ENCODE peak calls at places on chromosome 17, in four cellular contexts. C, E, I and S are unnamed samples.
A peak's percentile ranks its signal among the peaks of the same experiment; 100 is the strongest.

GRCh38 chr17:54180919-54181318 is 358.2 kb downstream of the KIF2B start:
- DNase-seq in C (no peak), E (no peak), I (no peak), S (no peak)

GRCh38 chr17:69557339-69557738 is 142.8 kb downstream of the MAP2K6 start:
- DNase-seq in C (no peak), E (no peak), I (no peak), S (no peak)

GRCh38 chr17:66717680-66718079 is 117.2 kb upstream of the CACNG5 start:
- DNase-seq in C (no peak), E (peak; percentile 75), I (no peak), S (no peak)

GRCh38 chr17:19365833-19366636 is 3.5 kb upstream of the B9D1 start:
- DNase-seq in C (no peak), E (no peak), I (no peak), S (no peak)

GRCh38 chr17:11598274-11599221 is at the start of gene DNAH9:
- DNase-seq in C (no peak), E (peak; percentile 17), I (peak; percentile 78), S (peak; percentile 99)

GRCh38 chr17:7523033-7523432 is 25.8 kb upstream of the TNFSF12 start:
- DNase-seq in C (no peak), E (no peak), I (no peak), S (peak; percentile 14)

GRCh38 chr17:63991611-63992010 is 6.5 kb upstream of the PRR29 start:
- DNase-seq in C (no peak), E (no peak), I (no peak), S (no peak)

GRCh38 chr17:28193241-28193640 is 125.8 kb upstream of the TMEM97 start:
- DNase-seq in C (no peak), E (no peak), I (no peak), S (peak; percentile 34)

GRCh38 chr17:77694391-77695363 is 263.8 kb upstream of the TNRC6C start:
- DNase-seq in C (no peak), E (no peak), I (no peak), S (no peak)

GRCh38 chr17:79154446-79154845 is 79.8 kb downstream of the ENGASE start:
- DNase-seq in C (no peak), E (no peak), I (no peak), S (peak; percentile 88)

GRCh38 chr17:62963296-62963695 is 2.7 kb upstream of the TANC2 start:
- DNase-seq in C (no peak), E (peak; percentile 67), I (no peak), S (no peak)

GRCh38 chr17:30422171-30422570 is 43.4 kb downstream of the CPD start:
- DNase-seq in C (no peak), E (no peak), I (no peak), S (no peak)

GRCh38 chr17:70040336-70040735 is 34.7 kb upstream of the KCNJ16 start:
- DNase-seq in C (no peak), E (peak; percentile 71), I (no peak), S (no peak)

GRCh38 chr17:39949028-39949427 is 13.8 kb upstream of the GSDMA start:
- DNase-seq in C (no peak), E (no peak), I (no peak), S (no peak)

GRCh38 chr17:61009619-61010018 is 332.0 kb downstream of the BCAS3 start:
- DNase-seq in C (no peak), E (no peak), I (no peak), S (peak; percentile 40)

GRCh38 chr17:61218438-61218837 is 181.2 kb upstream of the TBX2 start:
- DNase-seq in C (peak; percentile 30), E (peak; percentile 13), I (no peak), S (no peak)

GRCh38 chr17:2398655-2399571 is 1.9 kb downstream of the MNT start:
- DNase-seq in C (no peak), E (peak; percentile 74), I (no peak), S (peak; percentile 64)

GRCh38 chr17:61716225-61716829 is 125.3 kb upstream of the NACA2 start:
- DNase-seq in C (no peak), E (no peak), I (no peak), S (no peak)

GRCh38 chr17:63029520-63029919 is 63.5 kb downstream of the TANC2 start:
- DNase-seq in C (peak; percentile 21), E (peak; percentile 34), I (no peak), S (no peak)

GRCh38 chr17:77690271-77691161 is 268.0 kb upstream of the TNRC6C start:
- DNase-seq in C (no peak), E (no peak), I (no peak), S (no peak)

GRCh38 chr17:43456029-43456428 is 27.7 kb upstream of the DHX8 start:
- DNase-seq in C (no peak), E (no peak), I (no peak), S (no peak)
- H3K27ac ChIP-seq in C (no peak overlapping the region), E (no peak overlapping the region), I (no peak overlapping the region), S (no peak overlapping the region)

DNA sequence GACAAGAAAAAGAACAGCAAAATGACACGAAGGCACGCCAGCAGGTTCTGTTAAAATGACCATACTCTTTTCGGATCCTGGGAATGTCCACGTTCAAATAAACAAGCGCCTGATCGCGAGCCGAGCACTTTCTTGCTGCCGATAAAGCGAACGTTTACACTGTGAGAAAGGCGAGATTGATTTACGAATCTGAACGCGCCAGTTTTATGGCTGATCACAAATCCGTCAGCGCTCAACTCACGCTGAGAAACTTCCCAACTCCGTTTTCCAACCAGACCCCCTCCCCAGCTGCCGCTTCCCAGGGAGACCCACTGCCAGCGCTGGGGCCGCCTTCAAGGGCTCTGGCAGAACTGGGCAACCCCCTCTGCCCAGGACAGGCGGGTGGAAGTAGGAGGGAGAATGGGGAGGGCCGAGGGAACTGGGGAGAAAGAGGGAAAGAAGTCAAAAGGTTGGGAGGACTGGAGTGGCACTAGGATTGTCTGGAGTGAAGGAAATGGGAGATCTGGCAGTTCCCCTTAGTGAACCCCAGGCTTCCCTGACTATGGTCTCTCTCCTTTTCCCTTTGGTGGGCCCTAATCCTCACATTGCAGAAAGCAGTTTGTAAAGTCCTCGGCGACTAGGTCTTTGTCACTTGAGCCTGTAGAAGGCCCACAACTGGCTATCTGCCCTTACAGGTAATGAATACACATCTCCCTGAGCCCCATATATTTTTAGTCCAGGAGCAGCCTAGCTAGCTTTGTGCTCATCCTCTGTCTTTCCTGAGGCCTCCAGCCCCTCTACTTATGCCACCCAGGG is 6.9 kb downstream of the HOXB4 start:
- DNase-seq in C (no peak), E (peak; percentile 57), I (no peak), S (no peak)
- H3K27me3 ChIP-seq in C (no peaks in the 10 kb centered on the region), E (no peaks in the 10 kb centered on the region), I (peaks cover 99% of the 10 kb centered on the region), S (peaks cover 48% of the 10 kb centered on the region)

GRCh38 chr17:81711814-81712467 is at the start of gene SLC25A10:
- DNase-seq in C (no peak), E (peak; percentile 82), I (peak; percentile 47), S (peak; percentile 90)
- TF ChIP-seq CTCF in C (no peak), E (no peak), I (no peak), S (no peak)

GRCh38 chr17:75353176-75353575 is 52.3 kb downstream of the GRB2 start:
- DNase-seq in C (no peak), E (no peak), I (no peak), S (no peak)

GRCh38 chr17:75350706-75351105 is 54.8 kb downstream of the GRB2 start:
- DNase-seq in C (no peak), E (no peak), I (no peak), S (no peak)

GRCh38 chr17:75349589-75349988 is 55.9 kb downstream of the GRB2 start:
- DNase-seq in C (no peak), E (no peak), I (no peak), S (no peak)

GRCh38 chr17:75350029-75350428 is 55.4 kb downstream of the GRB2 start:
- DNase-seq in C (no peak), E (no peak), I (no peak), S (no peak)

DNA sequence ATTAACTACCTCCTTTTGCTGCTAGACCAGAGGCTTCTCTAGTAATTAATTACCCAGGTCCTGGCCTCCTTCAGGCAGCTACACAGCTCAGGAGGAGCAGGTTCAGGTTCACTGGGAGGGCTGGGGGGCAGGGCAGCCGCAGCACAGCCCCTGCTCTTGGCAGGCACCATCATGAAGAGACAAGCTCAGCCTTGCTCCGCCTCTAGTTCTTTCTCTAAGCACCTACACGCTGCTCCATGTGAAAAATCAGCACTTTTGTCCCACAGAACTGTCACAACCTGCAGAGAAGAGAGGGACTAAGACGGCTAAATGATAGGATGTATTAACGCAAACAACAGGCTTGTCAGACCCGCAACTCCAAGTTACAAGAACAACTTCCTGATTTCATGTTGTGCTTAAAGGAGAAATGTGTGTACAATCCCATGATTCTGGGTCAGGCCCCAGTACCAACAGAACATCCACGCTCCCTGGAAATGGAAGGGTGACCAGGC is 53.4 kb downstream of the GRB2 start:
- DNase-seq in C (no peak), E (peak; percentile 64), I (no peak), S (peak; percentile 92)
- H3K27ac ChIP-seq in C (no peak overlapping the region), E (no peak overlapping the region), I (no peak overlapping the region), S (peak overlapping the region; percentile 34)